ENCODE peak calls at places on chromosomes 5 and 9, in five cellular contexts. G is choroid plexus epithelial cell, X is foreskin fibroblast, O is cardiac fibroblast, D is fibroblast of lung. B is an unnamed sample.

GRCh38 chr5:77629553-77630245 is 8.8 kb downstream of the OTP start:
- DNase-seq in G (no peak), X (no peak), O (no peak), D (no peak), B (no peak)

GRCh38 chr5:31531543-31531887 is 378 bp downstream of the DROSHA start:
- DNase-seq in G (peak), X (peak), O (peak), D (peak), B (no peak)

GRCh38 chr5:141870871-141871270 is 7.3 kb downstream of the PCDH1 start:
- DNase-seq in G (no peak), X (peak), O (no peak), D (no peak), B (no peak)

GRCh38 chr5:51380603-51381207 is 2.5 kb upstream of the ISL1 start:
- DNase-seq in G (peak), X (peak), O (no peak), D (no peak), B (no peak)

GRCh38 chr5:125595095-125595494 is 828.1 kb upstream of the GRAMD2B start:
- DNase-seq in G (peak), X (peak), O (peak), D (peak), B (no peak)

GRCh38 chr5:134504629-134505300 is 20.7 kb upstream of the JADE2 start:
- DNase-seq in G (no peak), X (no peak), O (no peak), D (no peak), B (no peak)

GRCh38 chr5:105726093-105726492 is 1944.6 kb downstream of the EFNA5 start:
- DNase-seq in G (no peak), X (no peak), O (no peak), D (no peak), B (no peak)

GRCh38 chr5:73544429-73545402 is 20.7 kb downstream of the ANKRA2 start:
- DNase-seq in G (peak), X (no peak), O (peak), D (no peak), B (no peak)

GRCh38 chr9:128987800-128988199 is 40.3 kb downstream of the NUP188 start:
- DNase-seq in G (peak), X (peak), O (peak), D (peak), B (peak)

GRCh38 chr9:4425358-4426045 is 64.8 kb upstream of the SLC1A1 start:
- DNase-seq in G (peak), X (peak), O (peak), D (no peak), B (no peak)

GRCh38 chr5:169870221-169870620 is 110.1 kb downstream of the INSYN2B start:
- DNase-seq in G (peak), X (peak), O (peak), D (peak), B (no peak)

GRCh38 chr9:25421560-25421959 is 256.7 kb downstream of the TUSC1 start:
- DNase-seq in G (no peak), X (no peak), O (no peak), D (no peak), B (no peak)

GRCh38 chr9:111153973-111154590 is 115.8 kb upstream of the LPAR1 start:
- DNase-seq in G (peak), X (peak), O (no peak), D (peak), B (peak)

GRCh38 chr5:157351386-157352089 is 85.6 kb downstream of the CYFIP2 start:
- DNase-seq in G (no peak), X (no peak), O (peak), D (no peak), B (no peak)

GRCh38 chr5:5363045-5363444 is 59.4 kb upstream of the ICE1 start:
- DNase-seq in G (peak), X (no peak), O (no peak), D (peak), B (no peak)

GRCh38 chr9:122835313-122835731 is 6.9 kb upstream of the PDCL start:
- DNase-seq in G (no peak), X (no peak), O (no peak), D (no peak), B (no peak)

GRCh38 chr5:9183306-9183705 is 362.6 kb downstream of the SEMA5A start:
- DNase-seq in G (no peak), X (no peak), O (no peak), D (no peak), B (no peak)

GRCh38 chr9:111902396-111903147 is 6.0 kb downstream of the UGCG start:
- DNase-seq in G (peak), X (peak), O (peak), D (peak), B (peak)

GRCh38 chr9:133344071-133344470 is 3.9 kb downstream of the MED22 start:
- DNase-seq in G (no peak), X (no peak), O (no peak), D (no peak), B (no peak)

DNA sequence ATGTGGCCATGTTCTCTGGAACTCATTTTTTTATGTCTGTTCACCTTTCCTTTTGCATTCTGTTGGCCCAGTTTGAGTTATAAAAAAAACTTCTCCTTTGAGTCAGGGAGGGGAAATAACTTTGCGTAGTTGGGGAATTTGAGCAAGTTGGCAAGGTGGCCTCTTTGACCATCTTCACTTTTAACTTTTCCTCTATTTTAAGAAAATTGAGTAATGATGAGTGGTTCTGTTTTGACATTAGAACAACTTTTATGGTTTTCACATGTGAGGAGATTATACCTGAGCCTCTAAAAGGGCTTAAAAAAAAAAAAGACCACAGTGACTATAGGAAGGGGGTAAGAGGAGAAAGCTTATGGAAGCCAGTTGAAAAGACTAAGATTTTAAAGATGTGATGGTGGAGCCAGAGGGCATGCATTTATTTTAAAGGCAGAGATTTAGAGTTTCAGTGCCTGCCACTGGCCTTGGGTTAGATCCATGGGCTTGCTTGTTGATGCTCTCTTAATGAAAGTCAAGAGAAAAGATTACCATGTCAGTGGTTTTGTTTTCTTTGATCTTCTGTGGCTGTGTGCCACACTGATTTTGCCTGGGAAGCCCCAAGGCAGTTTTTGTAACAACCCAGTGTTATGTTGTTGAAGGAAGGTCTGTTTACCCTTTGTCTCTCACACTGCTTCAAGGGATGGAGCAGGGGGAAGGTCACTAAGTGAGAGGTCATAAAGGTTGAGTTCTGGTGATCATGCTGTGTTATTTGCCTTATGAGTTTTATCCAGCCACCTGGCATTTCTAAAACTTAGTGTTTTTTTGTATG is 219.7 kb upstream of the CD180 start:
- DNase-seq in G (no peak), X (peak), O (no peak), D (no peak), B (no peak)
- TF ChIP-seq CTCF in G (no peak), X (no peak), O (no peak), D (no peak), B (no peak)

GRCh38 chr5:155562153-155562552 is 548.6 kb downstream of the KIF4B start:
- DNase-seq in G (no peak), X (no peak), O (no peak), D (no peak), B (no peak)
- H3K4me3 ChIP-seq in G (no peak), X (no peak), O (no peak), D (no peak), B (no peak)

GRCh38 chr5:29715167-29715566 is 1478.3 kb upstream of the CDH6 start:
- DNase-seq in G (no peak), X (no peak), O (no peak), D (no peak), B (no peak)

DNA sequence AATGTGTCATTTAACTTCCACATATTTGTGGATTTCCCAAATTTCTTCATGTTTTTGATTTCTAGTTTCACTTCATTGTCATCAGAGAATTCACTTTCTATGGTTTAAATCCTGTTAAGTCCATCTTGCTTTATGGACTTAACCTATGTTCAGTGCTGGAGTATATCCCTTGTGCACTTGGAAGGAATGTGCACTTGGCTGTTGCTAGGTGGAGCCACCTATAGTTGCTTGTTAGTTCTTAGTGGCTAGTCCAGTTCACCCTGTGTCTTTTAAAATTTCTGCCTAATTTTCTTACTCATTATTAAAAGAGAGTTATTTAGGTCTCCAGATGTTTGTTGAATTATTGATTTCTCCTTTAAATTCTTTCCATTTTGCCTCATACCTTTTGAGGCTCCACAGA is 1472.5 kb upstream of the CDH6 start:
- DNase-seq in G (no peak), X (no peak), O (no peak), D (no peak), B (no peak)
- TF ChIP-seq CTCF in G (no peak), X (no peak), O (no peak), D (no peak), B (no peak)

DNA sequence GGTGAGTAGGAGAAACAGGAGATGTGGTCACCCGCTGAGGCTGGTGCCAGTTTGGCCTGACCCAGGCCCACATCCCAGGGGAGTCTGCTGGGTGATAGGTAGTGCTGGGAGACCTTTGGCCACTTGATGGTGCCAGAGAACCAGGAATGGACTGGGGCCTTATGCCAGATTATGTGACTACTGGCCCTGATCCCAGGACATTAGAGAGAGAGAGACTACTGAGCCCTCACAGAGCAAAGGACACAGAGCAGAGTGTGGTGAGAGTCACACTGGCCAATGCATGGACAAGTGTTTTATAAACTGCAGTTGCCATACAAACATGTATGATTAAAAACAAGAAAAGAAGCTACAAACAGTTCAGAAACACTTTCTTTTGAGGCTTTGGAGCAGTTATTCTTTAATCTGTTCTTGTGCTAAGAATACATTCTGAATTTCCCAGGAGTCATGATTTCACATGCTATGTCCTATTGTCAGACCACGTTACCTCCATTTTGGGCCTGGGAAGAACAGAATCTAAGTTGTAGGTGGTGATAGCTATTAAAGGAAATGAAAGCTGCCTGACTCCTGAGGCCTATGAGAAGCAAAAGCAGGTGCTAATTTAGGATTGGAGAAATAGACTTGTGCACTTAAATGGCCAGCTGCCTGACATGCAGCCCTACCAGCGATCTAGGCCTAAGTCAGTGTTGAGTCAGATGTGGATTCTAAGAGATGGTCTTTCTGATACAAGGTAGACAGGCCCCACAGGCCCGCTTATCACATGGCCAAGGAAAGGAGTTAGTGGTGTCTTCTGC is 32.6 kb upstream of the TMOD1 start:
- DNase-seq in G (peak), X (peak), O (peak), D (peak), B (peak)
- H3K4me3 ChIP-seq in G (no peak), X (no peak), O (no peak), D (no peak), B (no peak)

GRCh38 chr5:96175090-96175489 is 213.4 kb upstream of the ELL2 start:
- DNase-seq in G (no peak), X (peak), O (no peak), D (no peak), B (no peak)
- TF ChIP-seq CTCF in G (peak), X (peak), O (peak), D (peak), B (peak)

B was measured in astrocyte of the cerebellum.